ENCODE peak calls at places on chromosomes 2 and 18, in five cellular contexts. Q, V, O, C and J are unnamed samples.

GRCh38 chr2:106562826-106563594 is 75.8 kb downstream of the CD8B2 start:
- DNase-seq in O (no peak), C (no peak), V (peak; percentile 60), Q (peak; percentile 26), J (no peak)

GRCh38 chr2:55616509-55617159 is 788 bp downstream of the PPP4R3B start:
- DNase-seq in C (peak; percentile 28), V (no peak), O (peak; percentile 73), Q (peak; percentile 71), J (peak; percentile 50)

GRCh38 chr2:219803294-219803693 is 175.9 kb downstream of the SLC4A3 start:
- DNase-seq in V (no peak), Q (peak; percentile 17), C (peak; percentile 10), O (no peak), J (no peak)

GRCh38 chr2:138564586-138565250 is 63.1 kb downstream of the SPOPL start:
- DNase-seq in C (no peak), V (no peak), Q (no peak), O (no peak), J (no peak)

GRCh38 chr2:172097557-172098131 is 5.1 kb downstream of the DLX2 start:
- DNase-seq in O (no peak), C (no peak), V (no peak), Q (no peak), J (no peak)

GRCh38 chr18:30860741-30861140 is 181.8 kb downstream of the DSC3 start:
- DNase-seq in Q (no peak), O (no peak), C (no peak), V (no peak), J (no peak)

GRCh38 chr18:24315170-24315569 is 82.5 kb downstream of the OSBPL1A start:
- DNase-seq in O (no peak), C (no peak), V (no peak), Q (no peak), J (no peak)

GRCh38 chr2:42932271-42933151 is 140.1 kb upstream of the HAAO start:
- DNase-seq in V (no peak), C (no peak), Q (no peak), O (no peak), J (no peak)

GRCh38 chr2:224284134-224284946 is 117.6 kb downstream of the FAM124B start:
- DNase-seq in V (no peak), O (peak; percentile 11), Q (peak; percentile 50), C (no peak), J (no peak)

GRCh38 chr2:224281374-224281773 is 120.5 kb downstream of the FAM124B start:
- DNase-seq in O (no peak), V (no peak), C (no peak), Q (no peak), J (no peak)

GRCh38 chr2:224287533-224287932 is 114.4 kb downstream of the FAM124B start:
- DNase-seq in V (no peak), O (no peak), C (no peak), Q (no peak), J (no peak)

GRCh38 chr2:224286923-224287322 is 115.0 kb downstream of the FAM124B start:
- DNase-seq in C (no peak), O (no peak), Q (no peak), V (no peak), J (no peak)
- TF ChIP-seq CTCF in C (no peak), O (no peak), Q (no peak), V (no peak), J (no peak)

GRCh38 chr2:47373747-47374146 is 29.2 kb upstream of the MSH2 start:
- DNase-seq in Q (no peak), V (no peak), O (peak; percentile 51), C (no peak), J (no peak)
- H3K36me3 ChIP-seq in Q (no peaks in the 10 kb centered on the region), V (no peaks in the 10 kb centered on the region), O (peaks cover 11% of the 10 kb centered on the region), C (no peaks in the 10 kb centered on the region), J (no peaks in the 10 kb centered on the region)

GRCh38 chr2:117956036-117956791 is 57.7 kb downstream of the CCDC93 start:
- DNase-seq in C (no peak), V (no peak), O (no peak), Q (no peak), J (no peak)
- TF ChIP-seq CTCF in C (no peak), V (no peak), O (no peak), Q (peak; percentile 7), J (peak; percentile 20)

GRCh38 chr2:231219289-231219688 is 20.9 kb downstream of the ARMC9 start:
- DNase-seq in V (no peak), Q (no peak), C (no peak), O (no peak), J (no peak)

GRCh38 chr2:231221761-231222160 is 23.3 kb downstream of the ARMC9 start:
- DNase-seq in V (peak; percentile 18), C (no peak), Q (no peak), O (no peak), J (no peak)

GRCh38 chr2:231223001-231223375 is 24.6 kb downstream of the ARMC9 start:
- DNase-seq in C (no peak), O (no peak), Q (no peak), V (no peak), J (no peak)

GRCh38 chr2:231223458-231223970 is 25.1 kb downstream of the ARMC9 start:
- DNase-seq in Q (no peak), V (peak; percentile 12), O (no peak), C (no peak), J (no peak)

GRCh38 chr2:231222318-231223000 is 24.0 kb downstream of the ARMC9 start:
- DNase-seq in V (peak; percentile 65), O (no peak), Q (no peak), C (no peak), J (peak; percentile 45)
- H3K36me3 ChIP-seq in V (no peaks in the 10 kb centered on the region), O (no peaks in the 10 kb centered on the region), Q (peaks cover 17% of the 10 kb centered on the region), C (no peaks in the 10 kb centered on the region), J (no peaks in the 10 kb centered on the region)

GRCh38 chr2:17996978-17997377 is 118.5 kb downstream of the KCNS3 start:
- DNase-seq in C (no peak), V (no peak), Q (no peak), O (no peak), J (no peak)

GRCh38 chr2:18001671-18002070 is 123.2 kb downstream of the KCNS3 start:
- DNase-seq in V (no peak), Q (no peak), O (no peak), C (no peak), J (no peak)
- TF ChIP-seq CTCF in V (no peak), Q (no peak), O (no peak), C (no peak), J (peak; percentile 35)